ENCODE peak calls at places on chromosomes 7 and 10, in four cellular contexts. J, W, T and H are unnamed samples.

GRCh38 chr10:7587865-7588188 is 78.9 kb downstream of the ITIH5 start:
- DNase-seq in W (no peak), J (no peak), T (no peak), H (no peak)

GRCh38 chr7:25597881-25598456 is 369.7 kb upstream of the NPVF start:
- DNase-seq in J (no peak), W (no peak), T (no peak), H (no peak)

GRCh38 chr7:149865437-149865836 is 8.3 kb upstream of the ATP6V0E2 start:
- DNase-seq in W (no peak), J (no peak), T (no peak), H (no peak)

GRCh38 chr7:44959433-44959951 is 19.3 kb downstream of the MYO1G start:
- DNase-seq in W (no peak), J (no peak), T (no peak), H (no peak)

GRCh38 chr7:46558482-46559193 is 637.6 kb upstream of the IGFBP3 start:
- DNase-seq in J (peak; percentile 79), T (peak; percentile 67), W (no peak), H (peak; percentile 76)

GRCh38 chr10:69704231-69704630 is 74.2 kb downstream of the FAM241B start:
- DNase-seq in J (no peak), T (no peak), W (no peak), H (no peak)

GRCh38 chr10:111430070-111430469 is 353.2 kb downstream of the ADRA2A start:
- DNase-seq in J (no peak), T (no peak), W (no peak), H (no peak)

GRCh38 chr7:101100858-101101847 is 15.9 kb downstream of the TRIM56 start:
- DNase-seq in J (no peak), T (peak; percentile 11), W (no peak), H (no peak)

GRCh38 chr10:112793197-112793921 is 156.7 kb upstream of the TCF7L2 start:
- DNase-seq in T (no peak), W (no peak), J (peak; percentile 18), H (no peak)

GRCh38 chr10:21495686-21496284 is 29.7 kb downstream of the SKIDA1 start:
- DNase-seq in W (peak; percentile 73), T (peak; percentile 96), J (no peak), H (peak; percentile 86)

GRCh38 chr10:79542619-79543018 is 17.6 kb downstream of the SFTPA2 start:
- DNase-seq in J (no peak), W (no peak), T (no peak), H (no peak)

GRCh38 chr7:132402751-132403245 is 173.5 kb downstream of the PLXNA4 start:
- DNase-seq in T (peak; percentile 94), J (peak; percentile 97), W (peak; percentile 20), H (no peak)